ENCODE peak calls at places on chromosomes 2 and 18, in four cellular contexts. S is GM12878, G is T47D, Y is HCT116. A is an unnamed sample.

GRCh38 chr2:112686348-112687217 is 34.2 kb upstream of the NT5DC4 start:
- DNase-seq in S (no peak), G (no peak), Y (no peak), A (peak; percentile 90)

GRCh38 chr2:152617464-152618187 is 99.6 kb downstream of the PRPF40A start:
- DNase-seq in S (no peak), G (no peak), Y (no peak), A (no peak)

GRCh38 chr2:61380120-61380881 is 90.6 kb downstream of the USP34 start:
- DNase-seq in S (no peak), G (no peak), Y (no peak), A (no peak)

GRCh38 chr2:233852056-233852455 is 2.3 kb downstream of the HJURP start:
- DNase-seq in S (no peak), G (no peak), Y (no peak), A (no peak)

GRCh38 chr18:22314406-22314805 is 103.3 kb downstream of the CTAGE1 start:
- DNase-seq in S (no peak), G (no peak), Y (no peak), A (no peak)

GRCh38 chr2:29011650-29012060 is 30.6 kb downstream of the TOGARAM2 start:
- DNase-seq in S (no peak), G (no peak), Y (no peak), A (no peak)

GRCh38 chr2:14324308-14324707 is 308.2 kb upstream of the LRATD1 start:
- DNase-seq in S (no peak), G (no peak), Y (no peak), A (no peak)

GRCh38 chr2:96090181-96090500 is 26.2 kb downstream of the ADRA2B start:
- DNase-seq in S (no peak), G (no peak), Y (no peak), A (no peak)

GRCh38 chr2:162506706-162507105 is 162.8 kb downstream of the GCA start:
- DNase-seq in S (no peak), G (no peak), Y (no peak), A (no peak)

GRCh38 chr18:56235061-56235772 is 403.2 kb downstream of the TXNL1 start:
- DNase-seq in S (no peak), G (no peak), Y (no peak), A (no peak)

GRCh38 chr2:209476367-209477191 is 52.7 kb downstream of the MAP2 start:
- DNase-seq in S (no peak), G (no peak), Y (no peak), A (no peak)

DNA sequence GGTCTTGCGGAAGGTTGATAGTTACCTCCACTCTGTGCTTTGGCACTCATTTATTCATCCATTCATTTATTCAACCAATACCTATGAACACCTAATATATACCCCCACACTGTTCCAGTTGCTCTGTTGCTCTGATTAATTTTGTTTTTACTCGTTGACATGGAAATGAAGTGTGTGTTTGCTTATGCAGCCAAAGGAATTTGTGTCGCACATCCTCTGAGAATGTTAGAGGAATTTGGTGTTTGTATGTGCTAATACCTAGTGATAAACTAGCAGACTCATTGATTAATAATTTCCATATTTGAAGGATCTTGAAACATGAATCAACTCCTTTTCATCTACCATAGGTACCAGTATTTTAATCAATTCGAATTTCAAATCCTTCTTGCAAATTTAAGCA is 25.8 kb upstream of the CRIM1 start:
- DNase-seq in S (no peak), G (peak; percentile 18), Y (no peak), A (no peak)
- TF ChIP-seq JUND in S (no peak), G (no peak), Y (no peak), A (no peak)

GRCh38 chr2:157691695-157692094 is 63.0 kb upstream of the ACVR1C start:
- DNase-seq in S (no peak), G (no peak), Y (no peak), A (peak; percentile 17)

GRCh38 chr2:157696036-157696435 is 67.4 kb upstream of the ACVR1C start:
- DNase-seq in S (no peak), G (no peak), Y (no peak), A (no peak)

GRCh38 chr2:157691131-157691530 is 62.5 kb upstream of the ACVR1C start:
- DNase-seq in S (no peak), G (no peak), Y (no peak), A (no peak)

GRCh38 chr2:157698430-157698829 is 69.8 kb upstream of the ACVR1C start:
- DNase-seq in S (no peak), G (no peak), Y (no peak), A (no peak)

GRCh38 chr2:157692768-157693167 is 64.1 kb upstream of the ACVR1C start:
- DNase-seq in S (no peak), G (peak; percentile 10), Y (no peak), A (no peak)
- TF ChIP-seq JUND in S (no peak), G (no peak), Y (no peak), A (no peak)

GRCh38 chr18:64713284-64713683 is 564.4 kb upstream of the LINC00305 start:
- DNase-seq in S (peak; percentile 24), G (no peak), Y (no peak), A (no peak)

GRCh38 chr18:64712035-64712434 is 563.1 kb upstream of the LINC00305 start:
- DNase-seq in S (no peak), G (no peak), Y (no peak), A (no peak)

GRCh38 chr18:64720781-64721464 is 572.0 kb upstream of the LINC00305 start:
- DNase-seq in S (no peak), G (peak; percentile 3), Y (no peak), A (no peak)

GRCh38 chr18:64717026-64717425 is 568.1 kb upstream of the LINC00305 start:
- DNase-seq in S (no peak), G (no peak), Y (no peak), A (no peak)
- TF ChIP-seq JUND in S (no peak), G (no peak), Y (no peak), A (no peak)

GRCh38 chr2:36449943-36450392 is 94.4 kb downstream of the CRIM1 start:
- DNase-seq in S (no peak), G (no peak), Y (no peak), A (peak; percentile 45)
- TF ChIP-seq JUND in S (no peak), G (no peak), Y (no peak), A (no peak)

A was measured in K562.